ENCODE peak calls at places on chromosomes 6 and 20, in four cellular contexts. W is heart left ventricle, F is SJSA1, M is IMR-90. V is an unnamed sample. For H3K4me1 and H3K9me3, the result is how much of the 10 kb centered on the place peaks cover.

GRCh38 chr6:21742238-21742660 is 148.7 kb downstream of the SOX4 start:
- DNase-seq in M (peak), W (no peak), F (no peak), V (no peak)

GRCh38 chr6:109121411-109121810 is 26.1 kb downstream of the CEP57L1 start:
- DNase-seq in W (no peak), M (no peak), F (no peak), V (no peak)

GRCh38 chr6:70538364-70538763 is 28.4 kb upstream of the SDHAF4 start:
- DNase-seq in F (no peak), W (no peak), M (no peak), V (no peak)

GRCh38 chr6:44067073-44067759 is 60.0 kb downstream of the MRPL14 start:
- DNase-seq in M (peak), F (no peak), W (no peak), V (no peak)

GRCh38 chr6:108710046-108710445 is 138.2 kb upstream of the ARMC2 start:
- DNase-seq in W (no peak), F (no peak), M (no peak), V (no peak)

GRCh38 chr6:107712523-107713213 is 111.4 kb downstream of the SCML4 start:
- DNase-seq in F (no peak), M (peak), W (no peak), V (no peak)

GRCh38 chr6:44735631-44735963 is 348.1 kb downstream of the CDC5L start:
- DNase-seq in W (no peak), M (peak), F (peak), V (no peak)

GRCh38 chr6:169986848-169987498 is 235.6 kb downstream of the ERMARD start:
- DNase-seq in F (no peak), W (peak), M (no peak), V (no peak)

GRCh38 chr6:108260126-108260808 is 573 bp downstream of the SNX3 start:
- DNase-seq in M (peak), W (peak), F (no peak), V (peak)

GRCh38 chr6:363909-364308 is 27.6 kb upstream of the IRF4 start:
- DNase-seq in F (no peak), W (no peak), M (no peak), V (no peak)

GRCh38 chr6:121965739-121966138 is 433.7 kb upstream of the HSF2 start:
- DNase-seq in W (no peak), F (no peak), M (no peak), V (no peak)
- H3K27ac ChIP-seq in W (no peak), F (no peak), M (no peak), V (no peak)

GRCh38 chr6:15313367-15313766 is 67.5 kb downstream of the JARID2 start:
- DNase-seq in F (no peak), M (no peak), W (peak), V (no peak)
- H3K4me1 ChIP-seq in F (under half), M (under half), W (under half), V (under half)

GRCh38 chr6:36201612-36202011 is 5.1 kb downstream of the BRPF3 start:
- DNase-seq in W (no peak), F (no peak), M (no peak), V (no peak)
- H3K9me3 ChIP-seq in W (under half), F (under half), M (under half), V (under half)

GRCh38 chr20:17558154-17558940 is 11.5 kb upstream of the DSTN start:
- DNase-seq in W (no peak), M (peak), F (peak), V (no peak)

GRCh38 chr20:17556842-17557674 is 12.8 kb upstream of the DSTN start:
- DNase-seq in F (no peak), W (peak), M (peak), V (peak)

GRCh38 chr20:17559338-17559737 is 10.5 kb upstream of the DSTN start:
- DNase-seq in M (no peak), F (no peak), W (no peak), V (no peak)

GRCh38 chr20:17558941-17559304 is 11.0 kb upstream of the DSTN start:
- DNase-seq in W (no peak), M (no peak), F (no peak), V (no peak)

GRCh38 chr20:17557675-17558006 is 12.2 kb upstream of the DSTN start:
- DNase-seq in W (no peak), F (no peak), M (peak), V (peak)
- H3K27ac ChIP-seq in W (peak), F (peak), M (peak), V (no peak)

V was measured in small intestine.